ENCODE peak calls at places on chromosomes 4 and X, in seven cellular contexts. One of them, this sample, is unnamed.

GRCh38 chr4:7194251-7195137 is 2.2 kb downstream of the SORCS2 start:
- DNase-seq in spleen: peak; percentile 51
- DNase-seq in CD8-positive, alpha-beta T cell: no peak
- DNase-seq in GM06990: no peak
- DNase-seq in adrenal gland: no peak
- DNase-seq in tibial nerve: no peak
- DNase-seq in right lobe of liver: peak; percentile 53
- DNase-seq in this sample: no peak

GRCh38 chr4:125084608-125085007 is 230.1 kb upstream of the FAT4 start:
- DNase-seq in tibial nerve: no peak
- DNase-seq in CD8-positive, alpha-beta T cell: no peak
- DNase-seq in GM06990: no peak
- DNase-seq in spleen: no peak
- DNase-seq in right lobe of liver: no peak
- DNase-seq in adrenal gland: no peak
- DNase-seq in this sample: no peak

GRCh38 chr4:123361195-123361861 is 35.3 kb upstream of the SPRY1 start:
- DNase-seq in tibial nerve: no peak
- DNase-seq in GM06990: no peak
- DNase-seq in adrenal gland: peak; percentile 38
- DNase-seq in spleen: no peak
- DNase-seq in CD8-positive, alpha-beta T cell: no peak
- DNase-seq in right lobe of liver: no peak
- DNase-seq in this sample: no peak

GRCh38 chr4:114077610-114078009 is 98.2 kb upstream of the ARSJ start:
- DNase-seq in adrenal gland: peak; percentile 34
- DNase-seq in spleen: no peak
- DNase-seq in GM06990: no peak
- DNase-seq in right lobe of liver: no peak
- DNase-seq in CD8-positive, alpha-beta T cell: no peak
- DNase-seq in tibial nerve: no peak
- DNase-seq in this sample: no peak

GRCh38 chr4:98394134-98394533 is 132.9 kb downstream of the RAP1GDS1 start:
- DNase-seq in GM06990: no peak
- DNase-seq in adrenal gland: no peak
- DNase-seq in spleen: no peak
- DNase-seq in tibial nerve: no peak
- DNase-seq in right lobe of liver: no peak
- DNase-seq in CD8-positive, alpha-beta T cell: no peak
- DNase-seq in this sample: no peak

GRCh38 chr4:121421594-121421993 is 40.8 kb upstream of the QRFPR start:
- DNase-seq in adrenal gland: no peak
- DNase-seq in tibial nerve: no peak
- DNase-seq in spleen: no peak
- DNase-seq in GM06990: no peak
- DNase-seq in right lobe of liver: no peak
- DNase-seq in CD8-positive, alpha-beta T cell: no peak
- DNase-seq in this sample: no peak

GRCh38 chr4:1602621-1603412 is 81.3 kb downstream of the FAM53A start:
- DNase-seq in adrenal gland: no peak
- DNase-seq in GM06990: no peak
- DNase-seq in right lobe of liver: no peak
- DNase-seq in tibial nerve: no peak
- DNase-seq in CD8-positive, alpha-beta T cell: no peak
- DNase-seq in spleen: peak; percentile 76
- DNase-seq in this sample: no peak

GRCh38 chrX:108735087-108735679 is 1.2 kb downstream of the IRS4 start:
- DNase-seq in adrenal gland: no peak
- DNase-seq in GM06990: no peak
- DNase-seq in tibial nerve: no peak
- DNase-seq in right lobe of liver: no peak
- DNase-seq in CD8-positive, alpha-beta T cell: no peak
- DNase-seq in spleen: no peak
- DNase-seq in this sample: no peak

GRCh38 chr4:15963001-15963451 is at the start of gene FGFBP2:
- DNase-seq in adrenal gland: no peak
- DNase-seq in CD8-positive, alpha-beta T cell: peak; percentile 74
- DNase-seq in spleen: peak; percentile 85
- DNase-seq in right lobe of liver: no peak
- DNase-seq in GM06990: no peak
- DNase-seq in tibial nerve: peak; percentile 25
- DNase-seq in this sample: no peak

GRCh38 chrX:48474127-48474526 is 1.9 kb upstream of the FTSJ1 start:
- DNase-seq in tibial nerve: no peak
- DNase-seq in GM06990: no peak
- DNase-seq in right lobe of liver: no peak
- DNase-seq in CD8-positive, alpha-beta T cell: no peak
- DNase-seq in spleen: no peak
- DNase-seq in adrenal gland: no peak
- DNase-seq in this sample: no peak

DNA sequence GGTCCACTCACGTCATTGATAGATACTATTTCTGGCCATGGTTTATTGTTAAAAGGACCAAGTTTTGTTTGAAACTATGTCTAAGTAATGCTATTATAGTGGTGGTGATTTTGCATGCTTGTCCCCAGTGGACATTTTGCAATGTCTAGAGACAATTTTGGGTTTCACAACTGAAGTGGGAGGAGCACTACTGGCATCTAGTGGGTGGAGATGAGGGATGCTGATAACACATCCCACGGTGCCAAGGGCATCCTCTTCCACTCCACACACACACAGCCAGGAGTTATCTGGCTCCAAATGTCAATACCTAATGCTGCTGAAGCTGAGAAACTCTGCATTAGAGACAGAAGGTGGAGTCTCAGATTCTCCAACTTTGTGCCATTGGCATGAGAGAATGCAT is 131.2 kb downstream of the FRMPD4 start:
- DNase-seq in right lobe of liver: no peak
- DNase-seq in adrenal gland: no peak
- DNase-seq in spleen: no peak
- DNase-seq in GM06990: no peak
- DNase-seq in tibial nerve: no peak
- DNase-seq in CD8-positive, alpha-beta T cell: no peak
- DNase-seq in this sample: no peak
- TF ChIP-seq CTCF in right lobe of liver: no peak
- TF ChIP-seq CTCF in adrenal gland: no peak
- TF ChIP-seq CTCF in spleen: no peak
- TF ChIP-seq CTCF in GM06990: no peak
- TF ChIP-seq CTCF in tibial nerve: no peak
- TF ChIP-seq CTCF in CD8-positive, alpha-beta T cell: no peak
- TF ChIP-seq CTCF in this sample: no peak

GRCh38 chrX:133983974-133984578 is 1.3 kb downstream of the GPC3 start:
- DNase-seq in CD8-positive, alpha-beta T cell: no peak
- DNase-seq in GM06990: no peak
- DNase-seq in spleen: peak; percentile 67
- DNase-seq in right lobe of liver: no peak
- DNase-seq in adrenal gland: no peak
- DNase-seq in tibial nerve: no peak
- DNase-seq in this sample: no peak
- H3K4me3 ChIP-seq in CD8-positive, alpha-beta T cell: no peak overlapping the region
- H3K4me3 ChIP-seq in GM06990: no peak overlapping the region
- H3K4me3 ChIP-seq in spleen: no peak overlapping the region
- H3K4me3 ChIP-seq in right lobe of liver: no peak overlapping the region
- H3K4me3 ChIP-seq in adrenal gland: no peak overlapping the region
- H3K4me3 ChIP-seq in tibial nerve: peak overlapping the region; percentile 6
- H3K4me3 ChIP-seq in this sample: no peak overlapping the region

GRCh38 chrX:154717824-154718223 is 33.1 kb downstream of the GAB3 start:
- DNase-seq in GM06990: no peak
- DNase-seq in spleen: no peak
- DNase-seq in adrenal gland: no peak
- DNase-seq in right lobe of liver: no peak
- DNase-seq in tibial nerve: no peak
- DNase-seq in CD8-positive, alpha-beta T cell: peak; percentile 12
- DNase-seq in this sample: no peak

GRCh38 chrX:154712781-154713391 is 38.0 kb downstream of the GAB3 start:
- DNase-seq in adrenal gland: no peak
- DNase-seq in CD8-positive, alpha-beta T cell: peak; percentile 17
- DNase-seq in spleen: no peak
- DNase-seq in tibial nerve: no peak
- DNase-seq in GM06990: peak; percentile 57
- DNase-seq in right lobe of liver: no peak
- DNase-seq in this sample: no peak

GRCh38 chrX:154718607-154719006 is 32.3 kb downstream of the GAB3 start:
- DNase-seq in CD8-positive, alpha-beta T cell: no peak
- DNase-seq in adrenal gland: no peak
- DNase-seq in right lobe of liver: no peak
- DNase-seq in spleen: no peak
- DNase-seq in GM06990: no peak
- DNase-seq in tibial nerve: no peak
- DNase-seq in this sample: no peak

GRCh38 chrX:154714925-154715324 is 36.0 kb downstream of the GAB3 start:
- DNase-seq in right lobe of liver: no peak
- DNase-seq in spleen: no peak
- DNase-seq in adrenal gland: peak; percentile 37
- DNase-seq in GM06990: no peak
- DNase-seq in CD8-positive, alpha-beta T cell: peak; percentile 59
- DNase-seq in tibial nerve: peak; percentile 51
- DNase-seq in this sample: peak; percentile 38

DNA sequence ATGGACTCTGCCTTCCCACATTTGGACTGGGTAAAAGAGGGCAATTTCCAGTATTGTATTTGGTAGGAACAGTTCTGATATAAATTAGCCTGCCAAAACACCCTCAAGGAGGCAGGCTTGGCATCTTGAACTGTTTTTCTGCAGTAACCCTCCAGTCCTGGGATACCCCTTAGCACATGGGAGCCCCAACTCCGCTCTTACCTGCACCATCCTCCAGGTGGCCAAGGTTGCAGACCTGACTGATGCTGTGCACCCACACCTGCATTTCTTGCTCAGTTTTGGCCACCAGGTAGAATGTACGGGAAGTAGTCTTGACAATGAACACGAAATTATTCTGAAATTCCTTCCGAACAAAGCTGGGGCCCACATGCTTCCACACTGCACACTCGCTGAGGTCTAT is 35.1 kb downstream of the GAB3 start:
- DNase-seq in adrenal gland: no peak
- DNase-seq in spleen: no peak
- DNase-seq in right lobe of liver: no peak
- DNase-seq in tibial nerve: no peak
- DNase-seq in CD8-positive, alpha-beta T cell: no peak
- DNase-seq in GM06990: no peak
- DNase-seq in this sample: no peak
- TF ChIP-seq CTCF in adrenal gland: no peak
- TF ChIP-seq CTCF in spleen: peak; percentile 17
- TF ChIP-seq CTCF in right lobe of liver: no peak
- TF ChIP-seq CTCF in tibial nerve: no peak
- TF ChIP-seq CTCF in CD8-positive, alpha-beta T cell: no peak
- TF ChIP-seq CTCF in GM06990: no peak
- TF ChIP-seq CTCF in this sample: no peak

GRCh38 chr4:70734971-70735370 is 13.2 kb downstream of the RUFY3 start:
- DNase-seq in adrenal gland: no peak
- DNase-seq in tibial nerve: no peak
- DNase-seq in CD8-positive, alpha-beta T cell: no peak
- DNase-seq in right lobe of liver: no peak
- DNase-seq in spleen: no peak
- DNase-seq in GM06990: no peak
- DNase-seq in this sample: no peak
- H3K4me3 ChIP-seq in adrenal gland: no peak overlapping the region
- H3K4me3 ChIP-seq in tibial nerve: peak overlapping the region; percentile 10
- H3K4me3 ChIP-seq in CD8-positive, alpha-beta T cell: peak overlapping the region; percentile 40
- H3K4me3 ChIP-seq in right lobe of liver: peak overlapping the region; percentile 46
- H3K4me3 ChIP-seq in spleen: no peak overlapping the region
- H3K4me3 ChIP-seq in GM06990: peak overlapping the region; percentile 20
- H3K4me3 ChIP-seq in this sample: peak overlapping the region; percentile 41

This sample was measured in dorsolateral prefrontal cortex.